ENCODE peak calls at places on chromosomes 11 and 22, in seven cellular contexts. One of them, this sample, is unnamed.

GRCh38 chr22:42685941-42686666 is 34.6 kb downstream of the A4GALT start:
- DNase-seq in GM12878: no peak
- DNase-seq in PC-9: no peak
- DNase-seq in K562: no peak
- DNase-seq in GM23248: no peak
- DNase-seq in IMR-90: no peak
- DNase-seq in fibroblast of lung: peak; percentile 73
- DNase-seq in this sample: no peak

GRCh38 chr22:37282385-37282677 is at the start of gene CYTH4:
- DNase-seq in fibroblast of lung: no peak
- DNase-seq in PC-9: no peak
- DNase-seq in GM23248: no peak
- DNase-seq in GM12878: no peak
- DNase-seq in K562: no peak
- DNase-seq in IMR-90: no peak
- DNase-seq in this sample: peak; percentile 82

GRCh38 chr11:793556-793955 is 3.7 kb upstream of the CEND1 start:
- DNase-seq in PC-9: no peak
- DNase-seq in GM23248: no peak
- DNase-seq in IMR-90: no peak
- DNase-seq in K562: no peak
- DNase-seq in fibroblast of lung: no peak
- DNase-seq in GM12878: no peak
- DNase-seq in this sample: no peak

GRCh38 chr11:86947541-86947940 is 7.7 kb downstream of the FZD4 start:
- DNase-seq in IMR-90: peak; percentile 81
- DNase-seq in GM23248: peak; percentile 68
- DNase-seq in GM12878: no peak
- DNase-seq in K562: no peak
- DNase-seq in fibroblast of lung: peak; percentile 51
- DNase-seq in PC-9: no peak
- DNase-seq in this sample: no peak

GRCh38 chr11:73804712-73805111 is 17.0 kb downstream of the MRPL48 start:
- DNase-seq in fibroblast of lung: no peak
- DNase-seq in IMR-90: no peak
- DNase-seq in K562: no peak
- DNase-seq in PC-9: no peak
- DNase-seq in GM12878: no peak
- DNase-seq in GM23248: no peak
- DNase-seq in this sample: no peak

GRCh38 chr11:73249304-73249703 is 22.8 kb upstream of the P2RY6 start:
- DNase-seq in K562: no peak
- DNase-seq in fibroblast of lung: no peak
- DNase-seq in GM12878: peak; percentile 32
- DNase-seq in PC-9: peak; percentile 80
- DNase-seq in IMR-90: peak; percentile 22
- DNase-seq in GM23248: no peak
- DNase-seq in this sample: peak; percentile 12

GRCh38 chr11:17684550-17684949 is 34.8 kb upstream of the MYOD1 start:
- DNase-seq in GM12878: no peak
- DNase-seq in fibroblast of lung: no peak
- DNase-seq in PC-9: no peak
- DNase-seq in K562: no peak
- DNase-seq in IMR-90: no peak
- DNase-seq in GM23248: no peak
- DNase-seq in this sample: no peak

GRCh38 chr11:1222491-1223345 is at the start of gene MUC5B:
- DNase-seq in PC-9: peak; percentile 81
- DNase-seq in GM12878: no peak
- DNase-seq in K562: no peak
- DNase-seq in fibroblast of lung: no peak
- DNase-seq in IMR-90: no peak
- DNase-seq in GM23248: no peak
- DNase-seq in this sample: no peak

GRCh38 chr22:48884786-48885185 is 942.9 kb downstream of the BRD1 start:
- DNase-seq in K562: no peak
- DNase-seq in fibroblast of lung: no peak
- DNase-seq in GM23248: no peak
- DNase-seq in IMR-90: no peak
- DNase-seq in GM12878: no peak
- DNase-seq in PC-9: no peak
- DNase-seq in this sample: no peak

GRCh38 chr11:22795914-22796313 is 33.7 kb downstream of the SVIP start:
- DNase-seq in IMR-90: peak; percentile 38
- DNase-seq in GM12878: no peak
- DNase-seq in fibroblast of lung: no peak
- DNase-seq in K562: peak; percentile 44
- DNase-seq in GM23248: peak; percentile 15
- DNase-seq in PC-9: no peak
- DNase-seq in this sample: no peak

GRCh38 chr11:5291207-5291838 is 10.4 kb downstream of the OR51B4 start:
- DNase-seq in GM23248: peak; percentile 56
- DNase-seq in GM12878: no peak
- DNase-seq in fibroblast of lung: peak; percentile 70
- DNase-seq in IMR-90: peak; percentile 68
- DNase-seq in K562: peak; percentile 55
- DNase-seq in PC-9: no peak
- DNase-seq in this sample: peak; percentile 18

GRCh38 chr11:69641681-69642548 is 959 bp downstream of the CCND1 start:
- DNase-seq in PC-9: no peak
- DNase-seq in IMR-90: no peak
- DNase-seq in K562: peak; percentile 40
- DNase-seq in GM23248: peak; percentile 65
- DNase-seq in fibroblast of lung: peak; percentile 44
- DNase-seq in GM12878: no peak
- DNase-seq in this sample: no peak

GRCh38 chr11:20118209-20118608 is 42.1 kb downstream of the DBX1 start:
- DNase-seq in IMR-90: no peak
- DNase-seq in GM23248: no peak
- DNase-seq in PC-9: no peak
- DNase-seq in K562: no peak
- DNase-seq in fibroblast of lung: no peak
- DNase-seq in GM12878: no peak
- DNase-seq in this sample: no peak

GRCh38 chr11:2555891-2556290 is 111.1 kb downstream of the KCNQ1 start:
- DNase-seq in GM23248: no peak
- DNase-seq in fibroblast of lung: no peak
- DNase-seq in PC-9: no peak
- DNase-seq in GM12878: no peak
- DNase-seq in K562: no peak
- DNase-seq in IMR-90: no peak
- DNase-seq in this sample: no peak

GRCh38 chr11:27464155-27464759 is 8.3 kb downstream of the LGR4 start:
- DNase-seq in K562: no peak
- DNase-seq in GM12878: no peak
- DNase-seq in IMR-90: peak; percentile 44
- DNase-seq in fibroblast of lung: no peak
- DNase-seq in GM23248: peak; percentile 53
- DNase-seq in PC-9: peak; percentile 97
- DNase-seq in this sample: no peak

GRCh38 chr11:555500-556174 is 4.9 kb downstream of the LMNTD2 start:
- DNase-seq in GM12878: no peak
- DNase-seq in PC-9: no peak
- DNase-seq in GM23248: no peak
- DNase-seq in fibroblast of lung: no peak
- DNase-seq in IMR-90: no peak
- DNase-seq in K562: no peak
- DNase-seq in this sample: no peak

GRCh38 chr11:27296406-27296994 is 66.5 kb downstream of the CCDC34 start:
- DNase-seq in fibroblast of lung: peak; percentile 73
- DNase-seq in GM23248: peak; percentile 77
- DNase-seq in GM12878: no peak
- DNase-seq in IMR-90: peak; percentile 70
- DNase-seq in PC-9: no peak
- DNase-seq in K562: peak; percentile 34
- DNase-seq in this sample: peak; percentile 46

GRCh38 chr11:115042002-115042401 is 363.7 kb downstream of the NXPE2 start:
- DNase-seq in PC-9: no peak
- DNase-seq in K562: no peak
- DNase-seq in fibroblast of lung: no peak
- DNase-seq in GM12878: no peak
- DNase-seq in GM23248: no peak
- DNase-seq in IMR-90: no peak
- DNase-seq in this sample: no peak

DNA sequence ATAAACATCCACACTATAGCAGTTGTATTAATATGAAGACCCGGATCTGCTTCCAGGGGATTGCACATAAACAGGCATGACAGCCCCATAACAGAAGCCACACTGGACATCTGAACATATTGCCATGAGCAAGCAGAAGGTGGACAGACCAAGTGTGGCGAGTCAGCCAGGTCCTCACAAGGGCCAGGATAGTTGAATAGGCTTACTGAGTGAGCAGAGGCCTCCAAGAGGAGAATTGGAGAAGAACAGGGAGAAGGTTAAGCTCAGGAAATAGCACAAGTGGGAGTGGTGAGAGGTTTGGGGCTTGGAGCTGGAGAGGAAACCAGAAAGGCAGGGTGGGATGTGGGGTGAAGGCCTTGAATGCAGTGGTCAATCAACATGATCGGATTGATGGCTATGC is 10.8 kb downstream of the SLC35C1 start:
- DNase-seq in K562: peak; percentile 53
- DNase-seq in fibroblast of lung: no peak
- DNase-seq in GM23248: peak; percentile 46
- DNase-seq in IMR-90: peak; percentile 18
- DNase-seq in GM12878: no peak
- DNase-seq in PC-9: peak; percentile 68
- DNase-seq in this sample: no peak
- H3K36me3 ChIP-seq in K562: peaks cover 19% of the 10 kb centered on the region
- H3K36me3 ChIP-seq in fibroblast of lung: peaks cover 9% of the 10 kb centered on the region
- H3K36me3 ChIP-seq in GM23248: no peaks in the 10 kb centered on the region
- H3K36me3 ChIP-seq in IMR-90: peaks cover 18% of the 10 kb centered on the region
- H3K36me3 ChIP-seq in GM12878: peaks cover 7% of the 10 kb centered on the region
- H3K36me3 ChIP-seq in PC-9: no peaks in the 10 kb centered on the region
- H3K36me3 ChIP-seq in this sample: peaks cover 6% of the 10 kb centered on the region

GRCh38 chr22:33018232-33018864 is 39.8 kb downstream of the SYN3 start:
- DNase-seq in PC-9: no peak
- DNase-seq in GM23248: peak; percentile 65
- DNase-seq in fibroblast of lung: peak; percentile 45
- DNase-seq in IMR-90: peak; percentile 29
- DNase-seq in GM12878: peak; percentile 8
- DNase-seq in K562: peak; percentile 60
- DNase-seq in this sample: peak; percentile 71
- H2AFZ ChIP-seq in PC-9: no peak overlapping the region
- H2AFZ ChIP-seq in GM23248: no peak overlapping the region
- H2AFZ ChIP-seq in fibroblast of lung: no peak overlapping the region
- H2AFZ ChIP-seq in IMR-90: no peak overlapping the region
- H2AFZ ChIP-seq in GM12878: no peak overlapping the region
- H2AFZ ChIP-seq in K562: no peak overlapping the region
- H2AFZ ChIP-seq in this sample: no peak overlapping the region

GRCh38 chr22:50274311-50274710 is 4.1 kb upstream of the MAPK11 start:
- DNase-seq in fibroblast of lung: peak; percentile 74
- DNase-seq in IMR-90: peak; percentile 54
- DNase-seq in GM12878: no peak
- DNase-seq in K562: peak; percentile 29
- DNase-seq in GM23248: peak; percentile 71
- DNase-seq in PC-9: peak; percentile 71
- DNase-seq in this sample: peak; percentile 80

GRCh38 chr22:50275181-50276055 is 5.2 kb upstream of the MAPK11 start:
- DNase-seq in PC-9: no peak
- DNase-seq in fibroblast of lung: no peak
- DNase-seq in GM23248: no peak
- DNase-seq in IMR-90: no peak
- DNase-seq in GM12878: no peak
- DNase-seq in K562: no peak
- DNase-seq in this sample: no peak

GRCh38 chr22:50278461-50278860 is 8.3 kb upstream of the MAPK11 start:
- DNase-seq in GM12878: no peak
- DNase-seq in IMR-90: no peak
- DNase-seq in K562: no peak
- DNase-seq in PC-9: no peak
- DNase-seq in fibroblast of lung: no peak
- DNase-seq in GM23248: no peak
- DNase-seq in this sample: no peak

GRCh38 chr22:50277761-50278160 is 7.6 kb upstream of the MAPK11 start:
- DNase-seq in K562: no peak
- DNase-seq in PC-9: no peak
- DNase-seq in fibroblast of lung: no peak
- DNase-seq in GM23248: no peak
- DNase-seq in GM12878: no peak
- DNase-seq in IMR-90: no peak
- DNase-seq in this sample: no peak

DNA sequence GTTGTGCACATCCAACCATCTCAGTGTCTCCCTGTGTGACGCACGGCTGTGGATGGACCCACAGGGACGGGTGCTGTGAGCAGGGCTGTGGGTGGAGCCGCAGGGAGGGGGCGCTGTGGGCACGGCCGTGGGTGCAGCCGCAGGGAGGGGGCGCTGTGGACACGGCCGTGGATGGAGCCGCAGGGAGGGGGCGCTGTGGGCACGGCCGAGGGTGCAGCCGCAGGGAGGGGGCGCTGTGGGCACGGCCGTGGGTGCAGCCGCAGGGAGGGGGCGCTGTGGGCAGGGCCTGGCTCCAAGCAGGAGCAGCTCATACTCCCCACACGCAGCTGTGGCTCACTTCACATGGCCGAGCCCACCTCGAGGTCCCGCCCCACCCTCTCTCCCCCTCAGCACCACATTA is 6.0 kb upstream of the MAPK11 start:
- DNase-seq in PC-9: no peak
- DNase-seq in IMR-90: peak; percentile 43
- DNase-seq in GM12878: peak; percentile 66
- DNase-seq in K562: peak; percentile 41
- DNase-seq in fibroblast of lung: peak; percentile 51
- DNase-seq in GM23248: peak; percentile 66
- DNase-seq in this sample: peak; percentile 86
- H3K36me3 ChIP-seq in PC-9: peaks cover 55% of the 10 kb centered on the region
- H3K36me3 ChIP-seq in IMR-90: peaks cover 69% of the 10 kb centered on the region
- H3K36me3 ChIP-seq in GM12878: no peaks in the 10 kb centered on the region
- H3K36me3 ChIP-seq in K562: peaks cover 37% of the 10 kb centered on the region
- H3K36me3 ChIP-seq in fibroblast of lung: peaks cover 56% of the 10 kb centered on the region
- H3K36me3 ChIP-seq in GM23248: peaks cover 27% of the 10 kb centered on the region
- H3K36me3 ChIP-seq in this sample: peaks cover 16% of the 10 kb centered on the region

GRCh38 chr11:109247071-109247470 is 174.9 kb upstream of the C11orf87 start:
- DNase-seq in K562: no peak
- DNase-seq in IMR-90: peak; percentile 43
- DNase-seq in PC-9: no peak
- DNase-seq in fibroblast of lung: no peak
- DNase-seq in GM23248: peak; percentile 72
- DNase-seq in GM12878: no peak
- DNase-seq in this sample: no peak
- H2AFZ ChIP-seq in K562: no peak overlapping the region
- H2AFZ ChIP-seq in IMR-90: no peak overlapping the region
- H2AFZ ChIP-seq in PC-9: peak overlapping the region; percentile 12
- H2AFZ ChIP-seq in fibroblast of lung: no peak overlapping the region
- H2AFZ ChIP-seq in GM23248: peak overlapping the region; percentile 0
- H2AFZ ChIP-seq in GM12878: no peak overlapping the region
- H2AFZ ChIP-seq in this sample: no peak overlapping the region

GRCh38 chr22:17664414-17665045 is 26.0 kb downstream of the BCL2L13 start:
- DNase-seq in K562: no peak
- DNase-seq in IMR-90: no peak
- DNase-seq in fibroblast of lung: no peak
- DNase-seq in GM23248: no peak
- DNase-seq in GM12878: no peak
- DNase-seq in PC-9: no peak
- DNase-seq in this sample: no peak

GRCh38 chr22:17665248-17665647 is 26.7 kb downstream of the BCL2L13 start:
- DNase-seq in PC-9: no peak
- DNase-seq in GM12878: no peak
- DNase-seq in GM23248: no peak
- DNase-seq in fibroblast of lung: no peak
- DNase-seq in IMR-90: no peak
- DNase-seq in K562: no peak
- DNase-seq in this sample: no peak

GRCh38 chr22:17665884-17666283 is 27.3 kb downstream of the BCL2L13 start:
- DNase-seq in GM23248: peak; percentile 29
- DNase-seq in K562: no peak
- DNase-seq in PC-9: no peak
- DNase-seq in GM12878: no peak
- DNase-seq in IMR-90: peak; percentile 25
- DNase-seq in fibroblast of lung: peak; percentile 54
- DNase-seq in this sample: no peak
- H3K36me3 ChIP-seq in GM23248: peaks cover 19% of the 10 kb centered on the region
- H3K36me3 ChIP-seq in K562: peaks cover 64% of the 10 kb centered on the region
- H3K36me3 ChIP-seq in PC-9: peaks cover 8% of the 10 kb centered on the region
- H3K36me3 ChIP-seq in GM12878: peaks cover 12% of the 10 kb centered on the region
- H3K36me3 ChIP-seq in IMR-90: peaks cover 21% of the 10 kb centered on the region
- H3K36me3 ChIP-seq in fibroblast of lung: peaks cover 5% of the 10 kb centered on the region
- H3K36me3 ChIP-seq in this sample: peaks cover 87% of the 10 kb centered on the region

This sample was measured in OCI-LY7.